ENCODE peak calls at places on chromosomes 6 and 20, in four cellular contexts. P is psoas muscle, L is left ventricle myocardium inferior, Z is heart right ventricle. D is an unnamed sample.

GRCh38 chr6:165987483-165988305 is 180.0 kb downstream of the TBXT start:
- DNase-seq in P (peak), L (peak), Z (peak), D (peak)

GRCh38 chr6:111971181-111971829 is 82.6 kb upstream of the CCN6 start:
- DNase-seq in Z (no peak), L (no peak), P (no peak), D (no peak)

GRCh38 chr6:54084234-54084633 is 27.0 kb upstream of the MLIP start:
- DNase-seq in L (no peak), P (no peak), Z (no peak), D (peak)

GRCh38 chr6:2939315-2940009 is 31.9 kb downstream of the SERPINB6 start:
- DNase-seq in P (no peak), L (peak), Z (no peak), D (no peak)

GRCh38 chr6:140537834-140538680 is 1163.6 kb upstream of the CITED2 start:
- DNase-seq in L (no peak), P (no peak), Z (peak), D (no peak)

GRCh38 chr6:83183082-83183828 is 9.8 kb downstream of the PGM3 start:
- DNase-seq in P (no peak), Z (no peak), L (no peak), D (no peak)

GRCh38 chr6:156256161-156256560 is 521.0 kb upstream of the ARID1B start:
- DNase-seq in Z (no peak), L (no peak), P (no peak), D (no peak)

GRCh38 chr6:158680441-158680840 is 30.6 kb downstream of the SYTL3 start:
- DNase-seq in L (no peak), Z (no peak), P (no peak), D (no peak)

GRCh38 chr6:117605169-117605826 is 3.0 kb upstream of the GOPC start:
- DNase-seq in P (no peak), L (no peak), Z (peak), D (peak)

GRCh38 chr20:56955673-56956072 is 310.8 kb downstream of the BMP7 start:
- DNase-seq in P (no peak), L (no peak), Z (no peak), D (no peak)

GRCh38 chr6:22366214-22366613 is 69.4 kb upstream of the PRL start:
- DNase-seq in P (no peak), Z (no peak), L (no peak), D (no peak)

GRCh38 chr6:110325197-110325596 is 33.0 kb downstream of the METTL24 start:
- DNase-seq in L (no peak), P (no peak), Z (no peak), D (peak)

GRCh38 chr20:4869290-4870193 is 131.8 kb downstream of the SLC23A2 start:
- DNase-seq in L (no peak), P (no peak), Z (no peak), D (peak)

GRCh38 chr20:19449051-19449450 is 236.6 kb downstream of the SLC24A3 start:
- DNase-seq in P (no peak), L (no peak), Z (no peak), D (no peak)

GRCh38 chr6:376823-377571 is 14.6 kb upstream of the IRF4 start:
- DNase-seq in P (no peak), Z (no peak), L (no peak), D (no peak)

GRCh38 chr20:3238616-3239025 is 369 bp downstream of the SLC4A11 start:
- DNase-seq in P (no peak), L (no peak), Z (no peak), D (peak)

GRCh38 chr20:33648396-33649004 is 13.6 kb upstream of the C20orf144 start:
- DNase-seq in L (peak), P (no peak), Z (no peak), D (no peak)

GRCh38 chr20:47663354-47664067 is 121.8 kb downstream of the SULF2 start:
- DNase-seq in P (peak), Z (peak), L (peak), D (peak)

GRCh38 chr20:32019156-32019510 is 8.9 kb downstream of the CCM2L start:
- DNase-seq in P (no peak), Z (no peak), L (no peak), D (no peak)

GRCh38 chr20:20363449-20364015 is 4.4 kb upstream of the INSM1 start:
- DNase-seq in Z (no peak), L (no peak), P (no peak), D (no peak)

GRCh38 chr20:47320990-47321805 is 35.3 kb downstream of the ZMYND8 start:
- DNase-seq in Z (no peak), L (no peak), P (no peak), D (peak)

GRCh38 chr20:38926934-38927616 is 858 bp downstream of the FAM83D start:
- DNase-seq in L (no peak), Z (no peak), P (no peak), D (peak)

GRCh38 chr20:63497946-63498935 is 642 bp downstream of the EEF1A2 start:
- DNase-seq in Z (no peak), L (peak), P (peak), D (no peak)

GRCh38 chr6:141829996-141830395 is 302.7 kb upstream of the GJE1 start:
- DNase-seq in P (no peak), Z (no peak), L (no peak), D (no peak)

GRCh38 chr6:67881706-67882065 is 753.4 kb upstream of the ADGRB3 start:
- DNase-seq in L (no peak), P (no peak), Z (no peak), D (no peak)

DNA sequence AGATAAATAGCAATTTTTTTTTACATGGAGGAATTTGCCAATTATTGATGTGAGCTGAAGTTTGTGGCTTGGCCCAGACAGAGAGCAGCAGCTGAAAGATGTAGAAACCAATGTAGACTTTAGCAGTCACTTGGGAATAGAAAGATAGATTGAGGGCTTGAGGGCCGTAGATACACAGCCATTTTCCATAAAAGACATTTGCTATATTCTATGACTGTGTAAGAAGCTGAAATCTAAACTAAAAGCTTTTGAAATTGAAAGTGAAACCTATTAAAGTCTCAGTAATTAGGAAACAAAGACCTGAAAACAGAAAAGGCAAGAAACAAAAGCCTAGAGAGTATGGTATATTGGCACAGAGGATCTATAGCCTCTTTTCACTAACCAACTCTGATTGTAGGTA is 332.7 kb downstream of the CENPW start:
- DNase-seq in L (no peak), P (no peak), Z (no peak), D (no peak)
- H3K4me3 ChIP-seq in L (no peak), P (no peak), Z (no peak), D (no peak)

DNA sequence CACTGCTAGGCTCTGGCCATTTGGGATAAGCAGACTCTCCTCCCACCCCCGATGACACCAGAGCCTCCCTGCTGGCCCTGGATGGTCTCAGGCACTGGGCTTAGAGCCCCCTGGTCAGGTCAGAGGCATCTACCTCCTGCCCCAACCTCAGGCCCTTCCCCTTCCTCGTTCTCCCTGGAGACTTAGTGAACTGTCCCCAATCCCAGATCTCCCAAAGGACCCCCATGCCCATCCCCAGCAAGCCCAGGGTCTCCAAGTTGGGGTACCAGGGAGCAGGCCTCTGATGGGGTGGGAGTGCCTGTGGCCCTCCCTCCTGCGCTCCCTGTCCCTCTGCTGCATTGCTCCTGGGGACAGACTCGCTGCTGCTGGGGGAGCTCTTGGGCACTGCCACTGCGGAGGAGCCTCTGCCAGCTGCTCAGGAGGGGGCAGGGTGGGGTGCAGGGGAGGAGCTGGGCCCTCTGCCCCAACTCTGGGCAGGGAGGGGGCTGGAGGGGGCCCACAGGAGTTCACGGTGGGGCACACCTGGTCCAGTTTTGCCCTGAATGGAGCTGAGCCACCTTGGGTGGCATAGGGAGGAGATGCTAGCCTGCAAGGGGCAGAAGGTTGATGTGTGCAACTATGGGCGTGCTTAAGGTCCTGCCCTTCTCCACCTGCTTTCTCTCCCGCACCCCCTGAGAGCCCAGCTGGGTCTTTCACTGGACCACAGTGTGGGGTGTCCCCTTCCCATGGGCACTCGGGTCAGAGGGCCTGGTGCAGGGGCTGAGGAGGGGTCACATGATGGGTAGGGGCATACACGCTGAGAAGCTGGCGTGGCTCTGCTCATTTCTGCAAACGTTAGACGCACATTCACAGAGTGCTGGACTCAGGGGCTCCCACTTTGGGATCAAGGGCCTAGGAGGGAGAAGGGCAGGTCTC is 40.4 kb downstream of the SPDEF start:
- DNase-seq in P (peak), Z (no peak), L (peak), D (no peak)
- H3K4me3 ChIP-seq in P (no peak), Z (no peak), L (no peak), D (no peak)

DNA sequence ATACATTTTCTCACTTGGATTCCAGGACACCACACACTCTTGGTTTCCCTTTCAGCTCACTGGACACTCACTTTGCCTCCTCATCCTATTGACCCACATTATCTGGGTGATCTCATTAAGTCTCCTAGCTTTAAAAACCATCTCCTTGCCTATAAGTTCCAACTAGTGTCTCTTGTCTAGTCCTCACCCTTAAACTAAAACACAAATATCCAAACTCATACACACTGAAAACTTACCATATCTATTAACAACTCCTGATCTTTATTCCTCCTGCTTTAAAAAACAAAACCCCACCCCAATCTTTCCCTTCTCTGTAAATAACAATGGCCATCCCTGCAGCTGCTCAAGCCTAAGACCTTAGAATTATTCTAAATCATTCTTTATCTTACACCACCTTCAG is 3.5 kb upstream of the SMIM28 start:
- DNase-seq in P (no peak), Z (no peak), L (no peak), D (no peak)
- H3K4me3 ChIP-seq in P (no peak), Z (no peak), L (no peak), D (no peak)

GRCh38 chr6:10521104-10521808 is at the start of gene GCNT2:
- DNase-seq in L (no peak), P (no peak), Z (no peak), D (peak)

GRCh38 chr6:10516953-10517352 is 4.2 kb upstream of the GCNT2 start:
- DNase-seq in P (no peak), Z (no peak), L (no peak), D (no peak)

GRCh38 chr6:10518461-10519216 is 2.5 kb upstream of the GCNT2 start:
- DNase-seq in Z (no peak), P (no peak), L (no peak), D (peak)

GRCh38 chr6:10522929-10523573 is 1.9 kb downstream of the GCNT2 start:
- DNase-seq in L (no peak), P (no peak), Z (no peak), D (no peak)

GRCh38 chr6:10520468-10520867 is 683 bp upstream of the GCNT2 start:
- DNase-seq in L (no peak), Z (no peak), P (no peak), D (no peak)
- H3K4me3 ChIP-seq in L (peak), Z (no peak), P (peak), D (no peak)